ENCODE peak calls at places on chromosomes 3 and 15, in four cellular contexts. D, C, G and Y are unnamed samples.

GRCh38 chr15:48617619-48618018 is 27.9 kb downstream of the FBN1 start:
- DNase-seq in D (no peak), C (no peak), G (peak; percentile 75), Y (no peak)

GRCh38 chr3:33096103-33096868 is 660 bp downstream of the GLB1 start:
- DNase-seq in D (no peak), C (peak; percentile 51), G (peak; percentile 74), Y (no peak)

GRCh38 chr3:53513556-53514190 is 19.3 kb downstream of the CACNA1D start:
- DNase-seq in D (peak; percentile 21), C (no peak), G (no peak), Y (no peak)

GRCh38 chr3:187261541-187261969 is 30.0 kb downstream of the MASP1 start:
- DNase-seq in D (no peak), C (no peak), G (peak; percentile 96), Y (no peak)

GRCh38 chr3:49883992-49884391 is 14.3 kb upstream of the CAMKV start:
- DNase-seq in D (no peak), C (no peak), G (peak; percentile 38), Y (no peak)

GRCh38 chr3:46998121-46998851 is 18.8 kb downstream of the NBEAL2 start:
- DNase-seq in D (peak; percentile 59), C (peak; percentile 77), G (peak; percentile 53), Y (peak; percentile 44)

GRCh38 chr15:33994005-33994615 is 25.8 kb downstream of the CHRM5 start:
- DNase-seq in D (peak; percentile 22), C (peak; percentile 39), G (peak; percentile 53), Y (no peak)

GRCh38 chr15:43625086-43625485 is 6.5 kb upstream of the STRC start:
- DNase-seq in D (no peak), C (no peak), G (no peak), Y (no peak)

GRCh38 chr3:24829632-24830229 is 335.1 kb upstream of the THRB start:
- DNase-seq in D (no peak), C (no peak), G (peak; percentile 12), Y (peak; percentile 15)

GRCh38 chr15:57758556-57758955 is 52.0 kb downstream of the POLR2M start:
- DNase-seq in D (no peak), C (no peak), G (no peak), Y (no peak)

GRCh38 chr15:38860253-38860652 is 295.6 kb upstream of the RASGRP1 start:
- DNase-seq in D (no peak), C (no peak), G (no peak), Y (no peak)

GRCh38 chr3:152421162-152421561 is 152.4 kb downstream of the MBNL1 start:
- DNase-seq in D (no peak), C (no peak), G (no peak), Y (no peak)
- H3K79me2 ChIP-seq in D (peaks cover 10% of the 10 kb centered on the region), C (peaks cover under 1% of the 10 kb centered on the region), G (peaks cover 90% of the 10 kb centered on the region), Y (no peaks in the 10 kb centered on the region)

GRCh38 chr15:76310470-76311070 is 699 bp downstream of the ETFA start:
- DNase-seq in D (no peak), C (peak; percentile 23), G (peak; percentile 66), Y (no peak)
- H3K79me2 ChIP-seq in D (peaks cover 56% of the 10 kb centered on the region), C (peaks cover 54% of the 10 kb centered on the region), G (peaks cover 55% of the 10 kb centered on the region), Y (peaks cover 56% of the 10 kb centered on the region)

GRCh38 chr15:37104413-37105392 is 4.4 kb upstream of the MEIS2 start:
- DNase-seq in D (no peak), C (no peak), G (no peak), Y (no peak)
- H3K79me2 ChIP-seq in D (no peaks in the 10 kb centered on the region), C (peaks cover 1% of the 10 kb centered on the region), G (peaks cover 49% of the 10 kb centered on the region), Y (peaks cover 7% of the 10 kb centered on the region)

GRCh38 chr3:113753376-113753985 is 6.6 kb downstream of the ATP6V1A start:
- DNase-seq in D (no peak), C (no peak), G (no peak), Y (no peak)
- H3K79me2 ChIP-seq in D (peaks cover 47% of the 10 kb centered on the region), C (peaks cover 60% of the 10 kb centered on the region), G (peaks cover 93% of the 10 kb centered on the region), Y (peaks cover 18% of the 10 kb centered on the region)

GRCh38 chr15:93074596-93074995 is 14.4 kb downstream of the RGMA start:
- DNase-seq in D (no peak), C (no peak), G (no peak), Y (no peak)
- H3K79me2 ChIP-seq in D (no peaks in the 10 kb centered on the region), C (no peaks in the 10 kb centered on the region), G (no peaks in the 10 kb centered on the region), Y (no peaks in the 10 kb centered on the region)

GRCh38 chr3:71510485-71510884 is 73.0 kb downstream of the FOXP1 start:
- DNase-seq in D (no peak), C (peak; percentile 68), G (peak; percentile 59), Y (no peak)

GRCh38 chr3:71512544-71512943 is 71.0 kb downstream of the FOXP1 start:
- DNase-seq in D (no peak), C (no peak), G (no peak), Y (no peak)

GRCh38 chr3:71511037-71511436 is 72.5 kb downstream of the FOXP1 start:
- DNase-seq in D (no peak), C (peak; percentile 37), G (peak; percentile 72), Y (no peak)

GRCh38 chr3:71512000-71512399 is 71.5 kb downstream of the FOXP1 start:
- DNase-seq in D (no peak), C (peak; percentile 77), G (no peak), Y (no peak)

DNA sequence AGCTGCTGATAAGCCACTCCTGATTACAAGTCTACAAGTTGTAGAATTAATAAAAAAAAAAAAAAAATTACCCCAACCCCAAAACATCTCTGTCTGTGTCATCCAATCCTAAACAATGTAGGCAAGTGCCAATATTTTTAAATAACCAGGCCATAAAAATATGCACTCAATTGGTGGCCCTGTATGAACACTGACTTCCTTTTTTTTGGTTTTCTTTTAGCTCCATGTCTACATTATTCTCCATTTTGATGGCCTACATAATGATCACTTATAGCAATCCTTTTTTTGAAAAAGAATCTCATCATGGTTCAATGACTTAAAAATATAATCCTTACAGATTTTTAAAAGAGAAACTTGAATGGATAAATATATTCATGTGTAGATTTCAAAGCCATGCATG is 72.1 kb downstream of the FOXP1 start:
- DNase-seq in D (no peak), C (no peak), G (peak; percentile 8), Y (no peak)
- H3K79me2 ChIP-seq in D (no peaks in the 10 kb centered on the region), C (peaks cover 63% of the 10 kb centered on the region), G (peaks cover 81% of the 10 kb centered on the region), Y (no peaks in the 10 kb centered on the region)

GRCh38 chr15:62275818-62276217 is 110.7 kb upstream of the C2CD4B start:
- DNase-seq in D (no peak), C (no peak), G (no peak), Y (no peak)

GRCh38 chr15:62277816-62278394 is 112.8 kb upstream of the C2CD4B start:
- DNase-seq in D (no peak), C (peak; percentile 2), G (no peak), Y (no peak)

GRCh38 chr15:62270216-62270921 is 105.3 kb upstream of the C2CD4B start:
- DNase-seq in D (no peak), C (no peak), G (no peak), Y (no peak)

GRCh38 chr15:62269504-62269903 is 104.4 kb upstream of the C2CD4B start:
- DNase-seq in D (no peak), C (peak; percentile 3), G (peak; percentile 22), Y (no peak)

GRCh38 chr15:62272290-62272689 is 107.2 kb upstream of the C2CD4B start:
- DNase-seq in D (no peak), C (no peak), G (no peak), Y (no peak)
- H3K79me2 ChIP-seq in D (no peaks in the 10 kb centered on the region), C (no peaks in the 10 kb centered on the region), G (no peaks in the 10 kb centered on the region), Y (no peaks in the 10 kb centered on the region)

DNA sequence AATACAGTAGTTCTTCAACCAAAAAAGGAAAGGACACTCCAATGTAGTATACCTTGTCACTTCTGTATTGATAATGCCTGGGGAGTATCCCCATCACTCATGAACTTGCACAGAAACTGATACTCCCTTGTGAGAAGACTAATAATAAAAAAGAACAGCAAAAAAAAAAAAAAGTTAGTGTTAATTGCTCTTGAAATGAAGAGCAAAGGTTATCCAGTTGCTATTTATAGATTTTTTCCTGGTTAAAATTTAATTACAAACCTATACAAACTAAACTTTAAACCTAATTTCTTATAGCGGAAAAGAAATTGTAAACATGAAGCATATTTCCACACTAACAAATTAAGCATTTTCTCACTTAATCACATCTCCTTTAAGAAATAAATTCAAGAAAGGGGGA is 6.7 kb downstream of the PLOD2 start:
- DNase-seq in D (no peak), C (no peak), G (no peak), Y (no peak)
- H3K79me2 ChIP-seq in D (no peaks in the 10 kb centered on the region), C (no peaks in the 10 kb centered on the region), G (peaks cover 100% of the 10 kb centered on the region), Y (peaks cover 10% of the 10 kb centered on the region)

GRCh38 chr15:36959746-36960145 is 140.6 kb downstream of the MEIS2 start:
- DNase-seq in D (no peak), C (no peak), G (no peak), Y (no peak)
- H3K79me2 ChIP-seq in D (no peaks in the 10 kb centered on the region), C (no peaks in the 10 kb centered on the region), G (peaks cover 9% of the 10 kb centered on the region), Y (no peaks in the 10 kb centered on the region)